ENCODE peak calls at places on chromosome 4, in eight cellular contexts. C is choroid plexus epithelial cell, I is astrocyte, T is stomach, D is lower lobe of right lung, Y is PC-9, W is astrocyte of the cerebellum, A is coronary artery. J is an unnamed sample.

GRCh38 chr4:8847331-8847730 is 24.3 kb downstream of the HMX1 start:
- DNase-seq in Y (no peak), T (no peak), A (peak), C (no peak), I (no peak), D (peak), W (no peak), J (no peak)

GRCh38 chr4:117447925-117448324 is 362.5 kb upstream of the TRAM1L1 start:
- DNase-seq in A (no peak), I (no peak), D (no peak), Y (no peak), W (no peak), C (no peak), T (no peak), J (no peak)

GRCh38 chr4:144645102-144645469 is 870 bp upstream of the HHIP start:
- DNase-seq in T (no peak), Y (no peak), W (no peak), A (no peak), C (peak), I (no peak), D (peak), J (no peak)

GRCh38 chr4:177441061-177441802 is 1.0 kb downstream of the AGA start:
- DNase-seq in A (no peak), C (peak), D (peak), T (no peak), I (peak), Y (no peak), W (peak), J (no peak)

GRCh38 chr4:184824776-184825393 is 883 bp downstream of the ACSL1 start:
- DNase-seq in W (no peak), A (peak), T (peak), D (no peak), C (no peak), Y (no peak), I (no peak), J (no peak)

GRCh38 chr4:37815591-37815990 is 10.9 kb upstream of the PGM2 start:
- DNase-seq in I (no peak), Y (no peak), D (no peak), W (no peak), A (no peak), T (no peak), C (no peak), J (no peak)

GRCh38 chr4:29051381-29051965 is 1668.7 kb upstream of the PCDH7 start:
- DNase-seq in Y (no peak), A (no peak), W (no peak), I (no peak), D (no peak), T (no peak), C (peak), J (no peak)

GRCh38 chr4:187209921-187210613 is 486.4 kb upstream of the FAT1 start:
- DNase-seq in T (no peak), D (no peak), W (peak), Y (no peak), I (peak), C (peak), A (no peak), J (no peak)

GRCh38 chr4:176967586-176967985 is 174.9 kb upstream of the VEGFC start:
- DNase-seq in A (no peak), D (no peak), I (no peak), T (no peak), W (no peak), C (no peak), Y (no peak), J (no peak)

GRCh38 chr4:122584517-122584916 is 36.3 kb downstream of the IL21 start:
- DNase-seq in T (no peak), W (peak), A (no peak), I (peak), C (peak), Y (no peak), D (no peak), J (no peak)

GRCh38 chr4:92059615-92060014 is 244.2 kb upstream of the GRID2 start:
- DNase-seq in T (no peak), Y (no peak), I (no peak), C (no peak), D (no peak), W (no peak), A (no peak), J (no peak)

GRCh38 chr4:4995103-4995761 is 24.0 kb downstream of the CYTL1 start:
- DNase-seq in A (no peak), W (no peak), D (peak), C (peak), Y (no peak), I (peak), T (peak), J (no peak)

GRCh38 chr4:53586121-53586816 is 5.0 kb downstream of the LNX1 start:
- DNase-seq in A (no peak), W (peak), Y (no peak), C (peak), T (no peak), I (peak), D (no peak), J (no peak)

GRCh38 chr4:1168291-1169031 is 3.9 kb downstream of the SPON2 start:
- DNase-seq in C (no peak), A (no peak), D (peak), I (no peak), Y (no peak), W (no peak), T (no peak), J (no peak)

GRCh38 chr4:169107528-169107927 is 97.5 kb upstream of the CBR4 start:
- DNase-seq in Y (no peak), T (no peak), W (no peak), C (no peak), A (no peak), D (no peak), I (no peak), J (no peak)

GRCh38 chr4:23915459-23916132 is 25.7 kb upstream of the PPARGC1A start:
- DNase-seq in W (no peak), C (no peak), D (no peak), Y (no peak), A (no peak), I (no peak), T (no peak), J (no peak)

GRCh38 chr4:156838761-156839160 is 132.8 kb downstream of the PDGFC start:
- DNase-seq in C (peak), A (no peak), T (no peak), I (peak), Y (no peak), W (no peak), D (no peak), J (no peak)

DNA sequence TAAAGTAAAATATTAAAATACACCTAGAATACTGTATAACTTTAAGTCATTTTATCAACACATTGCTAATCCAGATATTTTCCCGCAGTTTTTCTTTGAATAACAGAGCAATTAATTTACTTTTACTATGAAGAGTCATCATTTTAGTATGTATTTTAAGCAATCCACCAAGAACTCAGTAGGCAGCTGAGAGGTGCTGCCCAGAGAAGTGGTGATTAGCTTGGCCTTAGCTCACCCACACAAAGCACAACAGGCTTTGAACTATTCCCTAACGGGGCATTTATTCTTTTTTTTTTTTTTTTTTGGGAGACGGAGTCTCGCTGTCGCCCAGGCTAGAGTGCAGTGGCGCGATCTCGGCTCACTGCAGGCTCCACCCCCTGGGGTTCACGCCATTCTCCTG is 74.4 kb downstream of the CD38 start:
- DNase-seq in D (no peak), T (no peak), Y (no peak), I (no peak), W (no peak), C (no peak), A (no peak), J (no peak)
- H3K4me3 ChIP-seq in D (no peak), T (no peak), Y (no peak), I (no peak), W (no peak), C (no peak), A (no peak), J (no peak)

GRCh38 chr4:138869165-138869564 is 146.4 kb upstream of the NOCT start:
- DNase-seq in T (no peak), C (no peak), A (no peak), W (no peak), D (no peak), Y (no peak), I (no peak), J (no peak)

GRCh38 chr4:138868562-138868961 is 147.0 kb upstream of the NOCT start:
- DNase-seq in W (no peak), A (no peak), C (peak), D (no peak), Y (no peak), T (no peak), I (peak), J (no peak)

GRCh38 chr4:138869631-138870030 is 145.9 kb upstream of the NOCT start:
- DNase-seq in I (no peak), A (no peak), Y (no peak), T (no peak), W (no peak), C (no peak), D (no peak), J (no peak)

GRCh38 chr4:138867404-138867803 is 148.2 kb upstream of the NOCT start:
- DNase-seq in I (no peak), W (no peak), A (no peak), Y (no peak), C (no peak), D (no peak), T (no peak), J (no peak)

GRCh38 chr4:138870739-138871633 is 144.6 kb upstream of the NOCT start:
- DNase-seq in I (peak), Y (peak), W (peak), A (no peak), C (peak), D (no peak), T (peak), J (no peak)
- TF ChIP-seq CTCF in I (peak), Y (peak), W (peak), A (peak), C (peak), D (peak), T (peak), J (peak)

DNA sequence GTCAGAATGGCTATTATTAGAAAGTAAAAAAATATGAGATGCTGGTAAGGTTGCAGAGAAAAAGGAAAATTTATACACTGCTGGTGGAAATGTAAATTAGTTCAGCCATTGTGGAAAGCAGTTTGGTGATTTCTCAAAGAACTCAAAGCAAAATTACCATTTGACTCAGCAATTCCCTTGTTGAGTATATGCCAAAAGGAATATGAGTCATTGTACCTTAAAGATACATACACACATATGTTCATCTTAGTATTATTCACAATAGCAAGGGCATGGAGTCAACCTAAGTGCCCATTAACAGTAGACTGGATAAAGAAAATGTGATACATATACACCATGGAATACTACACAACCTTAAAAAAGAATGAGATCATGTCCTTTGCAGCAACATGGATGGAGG is 148.2 kb downstream of the COMMD8 start:
- DNase-seq in D (no peak), C (peak), T (no peak), A (no peak), Y (no peak), I (peak), W (peak), J (no peak)
- H3K4me3 ChIP-seq in D (no peak), C (no peak), T (no peak), A (no peak), Y (no peak), I (no peak), W (no peak), J (no peak)

DNA sequence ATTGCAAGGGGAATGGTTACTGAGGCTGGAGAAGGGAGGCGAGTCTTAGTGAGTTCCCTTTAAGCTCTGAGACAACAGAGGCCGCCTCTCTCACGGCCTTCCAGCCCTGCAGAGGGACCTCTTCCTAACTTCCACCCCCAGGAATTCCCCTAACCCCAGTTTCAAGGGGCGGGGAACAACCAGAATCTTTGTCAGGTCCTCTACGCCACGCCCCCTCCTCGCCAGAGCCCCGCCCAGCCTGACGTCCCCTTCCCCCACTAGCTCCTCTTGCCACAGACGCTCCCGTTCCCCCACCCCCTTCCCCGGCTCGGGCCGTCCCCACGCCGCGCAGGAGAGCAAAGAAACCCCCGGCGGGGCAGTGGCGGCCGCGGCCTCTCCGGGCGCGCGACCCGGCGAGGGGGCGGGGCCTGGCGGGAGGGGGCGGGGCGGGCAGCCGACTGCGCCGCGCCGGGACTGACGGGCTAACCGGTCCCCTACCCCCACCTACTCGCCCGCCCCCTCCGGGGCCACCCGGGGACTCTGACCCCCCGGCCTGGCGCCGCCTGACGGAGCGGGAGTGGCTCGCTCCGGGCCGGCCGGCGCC is 12.2 kb upstream of the TMEM156 start:
- DNase-seq in C (peak), A (peak), D (peak), T (peak), W (peak), I (peak), Y (peak), J (no peak)
- TF ChIP-seq CTCF in C (no peak), A (no peak), D (no peak), T (no peak), W (no peak), I (no peak), Y (no peak), J (no peak)

DNA sequence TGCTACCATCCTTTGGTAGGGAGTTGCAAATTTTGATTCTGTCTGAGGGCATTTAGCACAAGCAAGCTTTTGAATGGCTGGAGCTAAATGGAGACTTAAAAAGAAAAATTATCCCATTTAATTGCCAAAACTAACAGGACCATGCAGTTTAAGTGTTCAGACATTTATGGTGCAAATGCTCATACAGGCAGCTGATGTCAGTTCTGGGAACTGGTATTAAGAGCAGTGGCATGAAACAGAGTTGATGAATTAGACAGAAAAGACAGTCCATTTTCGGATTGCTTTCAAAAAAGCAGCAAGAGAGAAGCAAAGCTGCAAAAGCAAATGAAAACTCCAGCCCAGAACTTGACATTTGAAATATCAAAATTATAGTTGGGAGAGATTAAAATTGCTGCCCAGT is 1.3 kb downstream of the SCRG1 start:
- DNase-seq in T (no peak), D (no peak), C (no peak), W (no peak), I (no peak), A (no peak), Y (no peak), J (no peak)
- H3K4me3 ChIP-seq in T (no peak), D (no peak), C (no peak), W (no peak), I (no peak), A (peak), Y (no peak), J (no peak)

DNA sequence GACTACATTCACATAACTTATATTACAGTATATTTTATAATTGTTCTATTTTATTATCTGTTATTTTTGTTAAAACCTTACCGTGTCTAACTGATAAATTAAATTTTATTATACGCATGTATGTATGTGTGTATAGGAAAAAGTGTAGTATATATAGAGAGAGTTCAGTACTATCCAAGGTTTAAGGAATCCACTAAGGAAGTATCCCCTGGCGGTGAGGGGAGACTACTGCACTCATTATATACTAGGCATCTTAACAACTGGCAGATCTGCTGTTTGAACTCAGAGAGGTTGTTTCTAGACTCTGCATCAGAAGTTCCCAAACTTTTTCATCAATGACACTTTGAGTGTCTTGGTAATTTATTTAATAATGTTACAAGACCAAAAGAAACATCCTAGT is 70.9 kb downstream of the NDST4 start:
- DNase-seq in Y (no peak), I (no peak), A (no peak), D (no peak), C (no peak), W (no peak), T (no peak), J (no peak)
- TF ChIP-seq CTCF in Y (no peak), I (peak), A (no peak), D (no peak), C (peak), W (peak), T (no peak), J (peak)

GRCh38 chr4:153432971-153433752 is 33.0 kb upstream of the TMEM131L start:
- DNase-seq in W (peak), D (peak), Y (peak), A (no peak), C (peak), T (peak), I (peak), J (peak)
- H3K4me3 ChIP-seq in W (no peak), D (peak), Y (no peak), A (no peak), C (no peak), T (peak), I (no peak), J (no peak)

GRCh38 chr4:88295656-88296055 is 11.3 kb upstream of the PPM1K start:
- DNase-seq in C (no peak), D (no peak), W (no peak), A (no peak), Y (no peak), I (no peak), T (no peak), J (no peak)

GRCh38 chr4:88296413-88297052 is 12.2 kb upstream of the PPM1K start:
- DNase-seq in C (no peak), D (no peak), T (no peak), I (no peak), A (no peak), W (no peak), Y (no peak), J (no peak)

GRCh38 chr4:88297725-88298453 is 13.5 kb upstream of the PPM1K start:
- DNase-seq in W (no peak), C (no peak), Y (no peak), A (no peak), T (no peak), D (no peak), I (no peak), J (no peak)

DNA sequence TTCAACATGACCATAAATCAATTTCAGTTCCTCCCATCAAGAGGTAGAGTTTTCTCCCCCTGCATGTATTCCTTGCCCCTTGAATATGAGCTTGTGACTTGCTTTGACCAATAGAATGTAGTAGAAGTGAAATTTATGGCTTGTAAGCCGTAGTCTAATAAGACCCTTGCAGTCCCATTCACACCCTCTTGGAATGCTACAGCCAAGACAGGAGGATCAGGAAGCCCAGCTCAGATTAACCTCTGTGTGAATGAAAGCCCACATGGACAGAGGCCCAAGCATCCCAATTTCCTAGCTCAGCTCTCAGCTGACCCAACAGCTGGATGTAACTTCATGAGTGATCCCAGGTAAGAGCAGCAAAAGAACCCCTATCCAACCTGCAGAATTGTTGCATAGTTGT is 12.8 kb upstream of the PPM1K start:
- DNase-seq in D (no peak), I (no peak), A (no peak), T (no peak), W (no peak), C (no peak), Y (no peak), J (no peak)
- TF ChIP-seq CTCF in D (no peak), I (no peak), A (no peak), T (no peak), W (no peak), C (no peak), Y (no peak), J (no peak)

GRCh38 chr4:25928320-25928955 is 14.4 kb downstream of the SMIM20 start:
- DNase-seq in A (no peak), W (no peak), Y (no peak), C (no peak), D (no peak), T (no peak), I (no peak), J (no peak)

GRCh38 chr4:25926473-25926872 is 12.5 kb downstream of the SMIM20 start:
- DNase-seq in D (no peak), A (no peak), T (no peak), W (no peak), C (no peak), I (no peak), Y (no peak), J (no peak)

GRCh38 chr4:25927361-25928040 is 13.5 kb downstream of the SMIM20 start:
- DNase-seq in D (no peak), W (no peak), T (no peak), C (no peak), Y (no peak), I (no peak), A (no peak), J (no peak)

GRCh38 chr4:25930722-25931354 is 16.8 kb downstream of the SMIM20 start:
- DNase-seq in C (no peak), T (no peak), I (no peak), W (no peak), D (no peak), Y (no peak), A (no peak), J (no peak)

DNA sequence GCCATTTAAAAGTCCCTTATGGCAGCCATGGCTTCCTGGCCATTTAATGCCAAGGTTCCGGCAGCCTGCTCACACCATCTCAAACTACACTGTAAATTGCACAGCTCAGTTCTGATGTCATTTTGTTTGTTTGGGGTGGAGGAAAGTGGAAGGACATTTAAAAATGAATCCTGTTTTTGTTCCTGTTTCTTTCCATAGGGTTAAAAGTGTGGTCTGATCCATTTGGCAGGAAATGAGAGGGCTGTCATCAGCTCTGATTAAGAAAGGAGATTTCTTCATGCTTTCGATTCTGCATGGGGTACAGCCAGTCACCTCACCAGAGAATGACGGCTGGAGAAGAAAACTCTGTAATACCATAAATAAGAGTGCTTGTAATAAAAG is 14.9 kb downstream of the SMIM20 start:
- DNase-seq in Y (no peak), T (no peak), W (no peak), I (peak), C (peak), D (no peak), A (no peak), J (no peak)
- H3K4me3 ChIP-seq in Y (no peak), T (no peak), W (no peak), I (no peak), C (peak), D (no peak), A (peak), J (no peak)

GRCh38 chr4:107740381-107740780 is 20.3 kb upstream of the PAPSS1 start:
- DNase-seq in Y (no peak), C (peak), A (no peak), T (no peak), I (no peak), W (no peak), D (no peak), J (no peak)
- TF ChIP-seq CTCF in Y (no peak), C (peak), A (no peak), T (peak), I (peak), W (peak), D (peak), J (no peak)

J was measured in epithelial cell of proximal tubule.